ENCODE peak calls at places on chromosomes 7 and 10, in nine cellular contexts. G is GM06990; L is HepG2; O is tibial artery; B is endodermal cell; D is psoas muscle; I is CD8-positive, alpha-beta T cell; T is mesothelial cell of epicardium; J is CD4-positive, alpha-beta T cell. X is an unnamed sample.

GRCh38 chr7:30979027-30979426 is 15.3 kb downstream of the GHRHR start:
- DNase-seq in B (peak), L (no peak), G (no peak), J (no peak), I (no peak), D (no peak), T (peak), O (no peak), X (no peak)

GRCh38 chr7:139680676-139681462 is 96.9 kb downstream of the HIPK2 start:
- DNase-seq in D (peak), O (peak), I (peak), J (peak), L (no peak), T (no peak), G (peak), B (no peak), X (peak)

GRCh38 chr7:114759347-114760062 is 162.4 kb upstream of the MDFIC start:
- DNase-seq in D (no peak), I (no peak), B (no peak), L (no peak), G (no peak), O (no peak), J (no peak), T (no peak), X (no peak)

GRCh38 chr10:3954615-3955014 is 169.6 kb upstream of the KLF6 start:
- DNase-seq in D (no peak), J (no peak), T (no peak), O (no peak), I (no peak), L (no peak), G (no peak), B (no peak), X (no peak)

GRCh38 chr7:41779918-41780317 is 77.0 kb upstream of the INHBA start:
- DNase-seq in I (no peak), T (no peak), O (no peak), L (no peak), B (no peak), D (no peak), J (no peak), G (no peak), X (no peak)

GRCh38 chr10:90944759-90945158 is 23.9 kb upstream of the ANKRD1 start:
- DNase-seq in T (no peak), L (no peak), G (no peak), O (no peak), D (no peak), I (no peak), J (no peak), B (no peak), X (no peak)

GRCh38 chr7:104005197-104005596 is 15.7 kb upstream of the RELN start:
- DNase-seq in B (no peak), J (no peak), O (no peak), L (no peak), D (no peak), T (no peak), G (no peak), I (no peak), X (no peak)

GRCh38 chr10:123081896-123082295 is 53.9 kb upstream of the HMX3 start:
- DNase-seq in B (no peak), D (no peak), T (no peak), J (no peak), G (no peak), O (no peak), L (no peak), I (no peak), X (no peak)

GRCh38 chr10:60358282-60358681 is 31.4 kb downstream of the ANK3 start:
- DNase-seq in G (peak), T (no peak), B (no peak), L (no peak), I (no peak), D (no peak), J (no peak), O (no peak), X (no peak)

GRCh38 chr10:73110345-73110849 is at the start of gene NUDT13:
- DNase-seq in T (peak), B (peak), D (peak), L (peak), O (peak), J (peak), I (peak), G (peak), X (peak)

GRCh38 chr7:24349339-24349738 is 65.3 kb downstream of the NPY start:
- DNase-seq in O (no peak), D (no peak), L (no peak), G (no peak), I (no peak), B (peak), T (no peak), J (no peak), X (no peak)

GRCh38 chr10:12344375-12345110 is 4.8 kb upstream of the CAMK1D start:
- DNase-seq in T (no peak), L (no peak), O (no peak), I (no peak), G (no peak), J (no peak), D (no peak), B (no peak), X (no peak)

GRCh38 chr10:65430979-65431378 is 1494.9 kb upstream of the LRRTM3 start:
- DNase-seq in D (no peak), T (no peak), O (no peak), L (no peak), I (no peak), B (no peak), J (no peak), G (no peak), X (no peak)

GRCh38 chr7:99422625-99423024 is 13.9 kb downstream of the BUD31 start:
- DNase-seq in G (no peak), I (no peak), D (no peak), L (no peak), O (no peak), B (no peak), T (no peak), J (no peak), X (no peak)

GRCh38 chr10:100744980-100745881 is at the start of gene PAX2:
- DNase-seq in D (no peak), J (no peak), T (no peak), I (no peak), G (no peak), O (no peak), B (peak), L (no peak), X (no peak)

DNA sequence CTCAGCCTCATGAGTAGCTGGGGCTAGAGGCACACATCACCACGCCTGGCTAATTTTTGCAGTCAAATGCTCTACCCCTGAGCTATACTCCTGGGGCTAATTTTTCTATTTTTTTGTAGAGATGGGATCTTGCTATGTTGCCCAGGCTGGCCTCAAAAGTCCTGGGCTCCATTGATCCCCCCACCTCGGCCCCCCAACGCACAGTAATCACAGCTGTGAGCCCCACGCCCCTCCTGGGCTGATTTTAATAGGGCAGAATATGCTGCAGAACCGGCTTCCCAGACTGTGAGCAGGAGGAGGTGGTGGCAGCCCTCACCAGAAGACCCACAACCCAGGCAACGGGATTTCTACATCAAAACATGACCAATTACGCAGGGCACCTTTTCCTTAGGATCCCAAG is 15.2 kb downstream of the BRAT1 start:
- DNase-seq in G (no peak), L (no peak), T (no peak), O (peak), B (no peak), I (no peak), D (no peak), J (no peak), X (no peak)
- TF ChIP-seq CTCF in G (no peak), L (no peak), T (no peak), O (no peak), B (no peak), I (no peak), D (no peak), J (no peak), X (no peak)

GRCh38 chr7:66413379-66414114 is 208.4 kb downstream of the TPST1 start:
- DNase-seq in B (peak), J (peak), T (peak), O (peak), L (no peak), I (peak), D (peak), G (peak), X (peak)
- TF ChIP-seq CTCF in B (peak), J (peak), T (no peak), O (no peak), L (no peak), I (peak), D (peak), G (peak), X (peak)

DNA sequence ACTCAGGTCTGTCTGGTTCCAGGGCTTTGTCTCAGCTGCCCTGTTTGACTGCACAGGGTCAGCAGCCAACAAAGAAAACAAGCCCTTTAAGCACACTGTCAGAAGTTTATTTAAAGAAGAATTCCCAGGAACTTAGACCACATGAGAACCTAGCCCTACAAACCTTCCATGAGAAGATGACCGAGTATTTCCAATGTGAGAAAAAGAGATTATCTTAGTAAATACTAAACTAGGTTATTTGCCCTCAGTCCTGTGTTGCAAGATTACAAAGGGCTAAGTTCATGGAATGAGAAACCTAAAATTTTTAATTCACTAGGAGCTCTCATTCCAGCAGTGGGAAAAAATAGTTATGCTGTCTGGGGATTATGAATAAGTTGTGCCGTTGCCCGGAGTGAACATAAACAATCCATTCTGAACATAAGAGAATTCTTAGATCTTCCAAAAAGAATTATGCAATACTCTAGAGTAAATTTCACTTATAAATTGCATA is 46.7 kb downstream of the NOC3L start:
- DNase-seq in T (no peak), O (no peak), J (no peak), B (no peak), L (peak), I (no peak), D (no peak), G (no peak), X (no peak)
- TF ChIP-seq CTCF in T (no peak), O (no peak), J (no peak), B (no peak), L (no peak), I (no peak), D (no peak), G (no peak), X (no peak)

GRCh38 chr7:53426145-53426750 is 390.8 kb downstream of the POM121L12 start:
- DNase-seq in B (no peak), G (no peak), I (no peak), L (no peak), T (no peak), D (no peak), O (no peak), J (no peak), X (no peak)
- TF ChIP-seq CTCF in B (peak), G (no peak), I (no peak), L (no peak), T (no peak), D (no peak), O (no peak), J (no peak), X (no peak)

GRCh38 chr10:102112210-102112817 is 7.9 kb downstream of the LDB1 start:
- DNase-seq in G (no peak), B (peak), O (no peak), I (no peak), L (no peak), D (no peak), T (no peak), J (no peak), X (no peak)
- TF ChIP-seq CTCF in G (peak), B (peak), O (no peak), I (no peak), L (peak), D (no peak), T (no peak), J (peak), X (no peak)

GRCh38 chr10:44056206-44056605 is 328.7 kb downstream of the CXCL12 start:
- DNase-seq in B (no peak), G (no peak), T (no peak), O (no peak), I (no peak), J (no peak), D (no peak), L (no peak), X (no peak)
- TF ChIP-seq CTCF in B (no peak), G (no peak), T (no peak), O (no peak), I (no peak), J (no peak), D (no peak), L (no peak), X (no peak)

DNA sequence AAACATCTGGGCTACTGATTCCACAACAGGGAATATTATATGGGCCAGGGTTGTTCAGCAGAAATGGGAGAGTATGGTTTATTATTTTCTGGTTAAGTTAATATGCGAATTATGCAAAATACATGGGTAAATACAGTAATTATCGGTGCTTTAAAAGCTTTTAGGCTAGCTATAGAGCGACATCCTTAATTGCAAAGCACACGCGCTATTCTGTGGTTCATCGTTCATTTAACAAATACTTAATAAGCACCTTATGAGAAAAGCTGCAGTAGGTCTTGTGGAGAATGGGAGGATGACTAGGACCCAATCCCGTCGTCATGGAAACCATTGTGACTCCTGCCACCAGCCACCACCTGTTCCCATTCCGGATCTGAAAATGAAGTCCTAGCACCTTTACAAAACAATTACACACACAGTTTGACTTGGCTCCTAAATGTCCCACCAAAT is 615 bp upstream of the CEP41 start:
- DNase-seq in J (no peak), B (peak), I (no peak), L (no peak), G (no peak), T (no peak), O (no peak), D (no peak), X (no peak)
- TF ChIP-seq CTCF in J (no peak), B (no peak), I (no peak), L (no peak), G (no peak), T (no peak), O (no peak), D (no peak), X (no peak)

GRCh38 chr10:112950714-112951348 is 784 bp downstream of the TCF7L2 start:
- DNase-seq in B (peak), D (peak), G (no peak), I (no peak), T (no peak), J (peak), L (no peak), O (peak), X (no peak)

GRCh38 chr10:112949128-112949823 is 771 bp upstream of the TCF7L2 start:
- DNase-seq in T (no peak), B (no peak), J (no peak), I (no peak), D (no peak), G (no peak), O (no peak), L (peak), X (no peak)

GRCh38 chr10:112952282-112952991 is 2.4 kb downstream of the TCF7L2 start:
- DNase-seq in D (peak), G (no peak), B (peak), O (peak), L (no peak), J (no peak), T (peak), I (no peak), X (no peak)

GRCh38 chr10:112951349-112952281 is 1.6 kb downstream of the TCF7L2 start:
- DNase-seq in I (peak), J (peak), O (peak), T (peak), D (peak), L (peak), G (peak), B (peak), X (no peak)

DNA sequence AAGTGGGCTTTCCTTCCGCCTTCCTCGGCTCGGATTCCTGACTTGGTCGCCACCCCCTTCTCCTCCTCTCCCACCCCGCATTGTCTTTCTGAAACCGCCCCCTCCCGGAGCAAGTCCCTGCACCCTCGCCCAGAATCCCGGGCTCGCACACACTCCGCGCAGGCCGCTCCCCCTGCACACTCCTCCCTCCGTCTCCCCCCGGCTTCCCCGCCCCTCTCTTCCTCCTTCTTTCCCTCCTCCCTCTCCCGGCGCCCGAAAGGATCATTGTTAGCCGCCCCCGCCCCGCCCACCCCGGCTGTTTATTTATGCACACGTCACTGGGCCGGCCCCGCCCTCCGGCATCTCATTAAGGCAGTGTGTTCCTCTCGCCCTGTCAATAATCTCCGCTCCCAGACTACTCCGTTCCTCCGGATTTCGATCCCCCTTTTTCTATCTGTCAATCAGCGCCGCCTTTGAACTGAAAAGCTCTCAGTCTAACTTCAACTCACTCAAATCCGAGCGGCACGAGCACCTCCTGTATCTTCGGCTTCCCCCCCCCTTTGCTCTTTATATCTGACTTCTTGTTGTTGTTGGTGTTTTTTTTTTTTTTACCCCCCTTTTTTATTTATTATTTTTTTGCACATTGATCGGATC is at the start of gene TCF7L2:
- DNase-seq in T (peak), G (no peak), I (peak), D (peak), O (peak), J (peak), B (peak), L (peak), X (peak)
- TF ChIP-seq CTCF in T (no peak), G (no peak), I (no peak), D (no peak), O (no peak), J (no peak), B (no peak), L (peak), X (no peak)